ENCODE peak calls at places on chromosomes 5 and 9, in five cellular contexts. One of them, this sample, is unnamed.

GRCh38 chr9:136438909-136439549 is 616 bp downstream of the INPP5E start:
- DNase-seq in H1: peak
- DNase-seq in GM12878: no peak
- DNase-seq in K562: peak
- DNase-seq in HepG2: no peak
- DNase-seq in this sample: peak

GRCh38 chr9:42388146-42388690 is 204.8 kb downstream of the SPATA31A6 start:
- DNase-seq in H1: no peak
- DNase-seq in GM12878: no peak
- DNase-seq in K562: peak
- DNase-seq in HepG2: no peak
- DNase-seq in this sample: no peak

GRCh38 chr5:86971034-86971511 is 296.6 kb upstream of the RASA1 start:
- DNase-seq in H1: no peak
- DNase-seq in GM12878: no peak
- DNase-seq in K562: no peak
- DNase-seq in HepG2: peak
- DNase-seq in this sample: no peak

GRCh38 chr9:37005517-37006140 is 28.4 kb downstream of the PAX5 start:
- DNase-seq in H1: no peak
- DNase-seq in GM12878: no peak
- DNase-seq in K562: no peak
- DNase-seq in HepG2: no peak
- DNase-seq in this sample: no peak

GRCh38 chr5:58459860-58460726 is at the start of gene PLK2:
- DNase-seq in H1: peak
- DNase-seq in GM12878: no peak
- DNase-seq in K562: no peak
- DNase-seq in HepG2: peak
- DNase-seq in this sample: peak

GRCh38 chr5:18329346-18329745 is 695.1 kb downstream of the TAF11L14 start:
- DNase-seq in H1: no peak
- DNase-seq in GM12878: no peak
- DNase-seq in K562: no peak
- DNase-seq in HepG2: no peak
- DNase-seq in this sample: no peak

GRCh38 chr5:34501033-34501432 is 155.1 kb upstream of the RAI14 start:
- DNase-seq in H1: no peak
- DNase-seq in GM12878: no peak
- DNase-seq in K562: no peak
- DNase-seq in HepG2: no peak
- DNase-seq in this sample: no peak

GRCh38 chr5:81848368-81848767 is 97.5 kb upstream of the SSBP2 start:
- DNase-seq in H1: no peak
- DNase-seq in GM12878: no peak
- DNase-seq in K562: no peak
- DNase-seq in HepG2: no peak
- DNase-seq in this sample: no peak

GRCh38 chr9:103183569-103184191 is 188.5 kb downstream of the CYLC2 start:
- DNase-seq in H1: no peak
- DNase-seq in GM12878: no peak
- DNase-seq in K562: no peak
- DNase-seq in HepG2: peak
- DNase-seq in this sample: no peak

GRCh38 chr5:149170292-149170691 is 29.0 kb downstream of the ABLIM3 start:
- DNase-seq in H1: no peak
- DNase-seq in GM12878: no peak
- DNase-seq in K562: no peak
- DNase-seq in HepG2: no peak
- DNase-seq in this sample: no peak

GRCh38 chr5:107361945-107362344 is 308.8 kb downstream of the EFNA5 start:
- DNase-seq in H1: no peak
- DNase-seq in GM12878: no peak
- DNase-seq in K562: no peak
- DNase-seq in HepG2: no peak
- DNase-seq in this sample: no peak

GRCh38 chr5:72427016-72427415 is 80.2 kb downstream of the ZNF366 start:
- DNase-seq in H1: no peak
- DNase-seq in GM12878: no peak
- DNase-seq in K562: no peak
- DNase-seq in HepG2: no peak
- DNase-seq in this sample: no peak

GRCh38 chr5:98259595-98259994 is 513.9 kb upstream of the RGMB start:
- DNase-seq in H1: no peak
- DNase-seq in GM12878: no peak
- DNase-seq in K562: no peak
- DNase-seq in HepG2: no peak
- DNase-seq in this sample: no peak

DNA sequence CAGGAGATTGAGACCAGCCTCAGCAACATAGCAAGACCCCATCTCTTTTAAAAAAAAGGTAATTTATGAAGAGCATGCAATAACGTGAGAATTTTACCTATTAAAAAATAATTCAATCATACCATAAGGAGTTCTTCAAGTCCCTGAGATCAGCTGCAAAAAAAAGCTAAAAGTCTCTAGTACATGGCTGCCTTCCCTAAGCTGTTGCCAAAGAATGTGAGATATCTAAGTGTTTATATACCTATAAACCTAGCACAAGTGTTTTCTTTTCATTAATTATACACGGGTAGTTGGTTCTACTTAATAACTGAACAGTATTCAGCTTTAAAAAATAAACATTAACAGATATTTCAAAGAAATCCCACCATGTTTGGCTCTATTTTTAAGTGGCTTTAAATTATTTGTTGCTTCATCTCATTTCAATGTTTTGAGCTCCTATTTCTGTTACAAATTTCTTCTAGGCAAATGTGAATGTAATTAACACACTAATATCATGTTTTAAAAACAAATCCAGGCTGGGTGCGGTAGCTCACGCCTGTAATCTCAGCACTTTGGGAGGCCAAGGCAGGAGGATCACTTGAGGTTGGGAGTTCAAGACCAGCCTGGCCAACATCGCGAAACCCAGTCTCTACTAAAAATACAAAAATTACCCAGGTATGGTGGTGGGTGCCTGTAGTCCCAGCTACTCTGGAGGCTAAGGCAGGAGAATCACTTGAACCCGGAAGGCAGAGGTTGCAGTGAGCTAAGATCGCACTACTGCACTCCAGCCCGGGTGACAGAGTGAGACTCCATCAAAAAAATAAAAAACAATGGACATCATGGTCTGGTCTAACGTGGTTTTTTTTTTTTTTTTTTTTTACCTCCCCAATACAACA is 25.7 kb downstream of the FNBP1 start:
- DNase-seq in H1: no peak
- DNase-seq in GM12878: no peak
- DNase-seq in K562: no peak
- DNase-seq in HepG2: no peak
- DNase-seq in this sample: no peak
- TF ChIP-seq ATF2 in H1: no peak
- TF ChIP-seq ATF2 in GM12878: no peak
- TF ChIP-seq ATF2 in K562: no peak
- TF ChIP-seq ATF2 in HepG2: no peak
- TF ChIP-seq ATF2 in this sample: no peak

DNA sequence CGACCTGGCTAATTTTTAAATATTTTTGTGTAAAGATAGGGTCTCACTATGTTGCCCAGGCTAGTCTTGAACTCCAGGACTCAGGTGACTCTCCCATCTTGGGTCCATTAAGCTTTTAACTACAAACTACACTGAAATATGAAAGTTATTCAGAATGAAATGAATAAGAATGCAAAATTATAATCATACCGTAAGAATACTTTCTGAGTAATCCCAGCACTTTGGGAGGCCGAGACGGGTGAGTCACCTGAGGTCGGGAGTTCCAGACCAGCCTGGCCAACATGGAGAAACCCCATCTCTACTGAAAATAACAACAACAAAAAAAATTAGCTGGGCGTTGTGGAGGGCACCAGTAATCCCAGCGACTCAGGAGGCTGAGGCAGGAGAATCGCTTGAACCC is 1.1 kb upstream of the ORM1 start:
- DNase-seq in H1: no peak
- DNase-seq in GM12878: no peak
- DNase-seq in K562: no peak
- DNase-seq in HepG2: no peak
- DNase-seq in this sample: no peak
- TF ChIP-seq ATF2 in H1: no peak
- TF ChIP-seq ATF2 in GM12878: no peak
- TF ChIP-seq ATF2 in K562: no peak
- TF ChIP-seq ATF2 in HepG2: no peak
- TF ChIP-seq ATF2 in this sample: no peak

GRCh38 chr9:4180907-4181605 is 118.8 kb downstream of the GLIS3 start:
- DNase-seq in H1: no peak
- DNase-seq in GM12878: no peak
- DNase-seq in K562: no peak
- DNase-seq in HepG2: no peak
- DNase-seq in this sample: no peak
- TF ChIP-seq ATF2 in H1: no peak
- TF ChIP-seq ATF2 in GM12878: no peak
- TF ChIP-seq ATF2 in K562: no peak
- TF ChIP-seq ATF2 in HepG2: no peak
- TF ChIP-seq ATF2 in this sample: no peak

GRCh38 chr9:127980706-127981558 is at the start of gene EEIG1:
- DNase-seq in H1: peak
- DNase-seq in GM12878: no peak
- DNase-seq in K562: peak
- DNase-seq in HepG2: peak
- DNase-seq in this sample: peak

GRCh38 chr9:127979015-127979332 is 1.8 kb downstream of the EEIG1 start:
- DNase-seq in H1: no peak
- DNase-seq in GM12878: no peak
- DNase-seq in K562: no peak
- DNase-seq in HepG2: no peak
- DNase-seq in this sample: no peak

GRCh38 chr9:127981559-127982121 is 851 bp upstream of the EEIG1 start:
- DNase-seq in H1: no peak
- DNase-seq in GM12878: no peak
- DNase-seq in K562: no peak
- DNase-seq in HepG2: no peak
- DNase-seq in this sample: no peak

GRCh38 chr9:127979333-127980055 is 1.3 kb downstream of the EEIG1 start:
- DNase-seq in H1: peak
- DNase-seq in GM12878: no peak
- DNase-seq in K562: peak
- DNase-seq in HepG2: peak
- DNase-seq in this sample: peak

DNA sequence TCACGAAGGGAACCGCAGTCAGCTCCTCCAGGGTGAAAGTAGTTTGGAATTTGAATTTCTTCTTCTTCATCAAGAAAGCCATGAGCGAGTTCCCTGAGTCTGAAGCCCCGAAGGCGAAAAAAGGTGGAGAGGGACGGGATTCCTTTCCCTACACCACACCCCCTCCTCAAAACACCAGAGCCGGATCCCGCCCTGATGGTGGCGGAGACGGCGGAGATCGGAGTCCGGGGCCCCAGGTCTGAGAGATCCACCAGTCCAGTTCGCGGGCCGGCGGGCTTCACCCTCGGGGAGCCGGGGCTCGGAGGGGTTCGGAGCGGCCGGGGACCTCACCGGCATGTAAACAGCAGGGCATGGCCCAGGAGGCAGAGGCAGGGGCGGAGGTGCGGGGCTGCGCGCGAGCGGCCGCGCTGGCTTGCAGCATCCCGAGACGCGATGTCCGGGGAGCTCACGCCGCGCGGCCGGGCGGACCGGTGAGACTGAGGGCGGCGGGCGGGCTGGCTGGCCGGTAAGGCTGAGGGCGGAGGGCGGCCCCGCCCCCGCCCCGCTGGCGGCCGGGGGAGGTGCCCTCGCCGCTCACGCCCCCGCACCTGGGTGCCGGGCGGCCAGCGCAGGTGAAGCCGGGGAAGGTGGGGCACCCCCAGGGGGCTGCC is 608 bp downstream of the EEIG1 start:
- DNase-seq in H1: peak
- DNase-seq in GM12878: no peak
- DNase-seq in K562: peak
- DNase-seq in HepG2: no peak
- DNase-seq in this sample: peak
- TF ChIP-seq ATF2 in H1: no peak
- TF ChIP-seq ATF2 in GM12878: no peak
- TF ChIP-seq ATF2 in K562: no peak
- TF ChIP-seq ATF2 in HepG2: no peak
- TF ChIP-seq ATF2 in this sample: no peak